ENCODE peak calls at places on chromosome 17, in eight cellular contexts. D is mammary epithelial cell; L is CD4-positive, CD25-positive, alpha-beta regulatory T cell; E is CD8-positive, alpha-beta memory T cell; R is left lung; J is endodermal cell; O is prostate gland; W is body of pancreas. H is an unnamed sample.

GRCh38 chr17:48577946-48578615 is at the start of gene HOXB4:
- DNase-seq in J (peak; percentile 94), R (peak; percentile 87), L (peak; percentile 75), E (peak; percentile 75), O (no peak), W (no peak), D (peak; percentile 65), H (peak; percentile 48)

GRCh38 chr17:37276475-37276874 is 99.3 kb upstream of the C17orf78 start:
- DNase-seq in O (no peak), W (no peak), L (no peak), J (no peak), E (no peak), R (no peak), D (peak; percentile 66), H (no peak)

GRCh38 chr17:34503804-34504203 is 75.6 kb upstream of the TMEM132E start:
- DNase-seq in J (no peak), E (no peak), D (no peak), R (no peak), L (no peak), W (no peak), O (no peak), H (no peak)

GRCh38 chr17:16512011-16512410 is 20.0 kb upstream of the LRRC75A start:
- DNase-seq in O (no peak), E (no peak), J (peak; percentile 76), D (no peak), W (no peak), R (no peak), L (no peak), H (no peak)

GRCh38 chr17:61809816-61810392 is 53.4 kb downstream of the BRIP1 start:
- DNase-seq in R (no peak), W (no peak), E (no peak), L (no peak), O (no peak), D (peak; percentile 52), J (no peak), H (no peak)

GRCh38 chr17:40320771-40321501 is 12.0 kb downstream of the RARA start:
- DNase-seq in L (no peak), W (no peak), O (no peak), J (peak; percentile 57), E (no peak), D (no peak), R (peak; percentile 83), H (peak; percentile 65)

GRCh38 chr17:41455236-41455635 is 11.9 kb downstream of the KRT32 start:
- DNase-seq in E (no peak), L (no peak), D (peak; percentile 32), R (no peak), W (no peak), O (no peak), J (no peak), H (no peak)

GRCh38 chr17:49523706-49524472 is 28.8 kb downstream of the NGFR start:
- DNase-seq in L (peak; percentile 51), D (peak; percentile 95), R (no peak), E (peak; percentile 31), J (peak; percentile 53), O (peak; percentile 89), W (no peak), H (no peak)

GRCh38 chr17:38416840-38417209 is 11.4 kb upstream of the ARHGAP23 start:
- DNase-seq in O (no peak), D (no peak), L (no peak), J (no peak), E (no peak), W (no peak), R (no peak), H (no peak)

GRCh38 chr17:42553866-42554249 is 1.1 kb downstream of the HSD17B1 start:
- DNase-seq in J (no peak), O (no peak), W (no peak), D (peak; percentile 62), E (no peak), L (peak; percentile 41), R (peak; percentile 81), H (no peak)

GRCh38 chr17:1002412-1002753 is 5.5 kb downstream of the TIMM22 start:
- DNase-seq in O (no peak), W (no peak), E (no peak), L (no peak), R (no peak), D (no peak), J (no peak), H (no peak)

GRCh38 chr17:16171613-16172012 is 43.7 kb downstream of the NCOR1 start:
- DNase-seq in O (peak; percentile 11), D (no peak), L (no peak), W (peak; percentile 19), E (no peak), R (no peak), J (no peak), H (no peak)

GRCh38 chr17:12857592-12857991 is 68.3 kb downstream of the ARHGAP44 start:
- DNase-seq in J (no peak), L (no peak), R (no peak), D (no peak), O (no peak), W (no peak), E (no peak), H (no peak)

GRCh38 chr17:17216236-17216635 is 10.1 kb upstream of the PLD6 start:
- DNase-seq in J (no peak), D (no peak), W (no peak), R (no peak), L (no peak), O (no peak), E (no peak), H (no peak)

GRCh38 chr17:34443832-34444469 is 80.9 kb upstream of the CCL1 start:
- DNase-seq in L (no peak), J (peak; percentile 89), W (no peak), D (no peak), R (no peak), E (no peak), O (no peak), H (no peak)

GRCh38 chr17:45177563-45177962 is 15.9 kb downstream of the HEXIM2 start:
- DNase-seq in O (no peak), E (no peak), J (no peak), L (no peak), D (no peak), W (no peak), R (no peak), H (no peak)
- H3K36me3 ChIP-seq in O (no peaks in the 10 kb centered on the region), E (no peaks in the 10 kb centered on the region), J (no peaks in the 10 kb centered on the region), L (no peaks in the 10 kb centered on the region), D (no peaks in the 10 kb centered on the region), W (no peaks in the 10 kb centered on the region), R (no peaks in the 10 kb centered on the region), H (no peaks in the 10 kb centered on the region)

GRCh38 chr17:58337126-58337599 is 8.6 kb upstream of the TSPOAP1 start:
- DNase-seq in W (no peak), O (no peak), L (peak; percentile 83), D (no peak), E (peak; percentile 60), R (no peak), J (peak; percentile 72), H (peak; percentile 27)
- H3K4me1 ChIP-seq in W (no peaks in the 10 kb centered on the region), O (no peaks in the 10 kb centered on the region), L (peaks cover 98% of the 10 kb centered on the region), D (peaks cover 13% of the 10 kb centered on the region), E (peaks cover 78% of the 10 kb centered on the region), R (peaks cover 85% of the 10 kb centered on the region), J (peaks cover 6% of the 10 kb centered on the region), H (peaks cover 81% of the 10 kb centered on the region)

GRCh38 chr17:55722742-55723487 is at the start of gene TMEM100:
- DNase-seq in R (no peak), W (no peak), E (no peak), L (no peak), D (no peak), J (no peak), O (no peak), H (no peak)
- H3K27ac ChIP-seq in R (peak within 1 kb of the TSS; percentile 64), W (no peak within 1 kb of the TSS), E (no peak within 1 kb of the TSS), L (no peak within 1 kb of the TSS), D (no peak within 1 kb of the TSS), J (no peak within 1 kb of the TSS), O (no peak within 1 kb of the TSS), H (no peak within 1 kb of the TSS)

DNA sequence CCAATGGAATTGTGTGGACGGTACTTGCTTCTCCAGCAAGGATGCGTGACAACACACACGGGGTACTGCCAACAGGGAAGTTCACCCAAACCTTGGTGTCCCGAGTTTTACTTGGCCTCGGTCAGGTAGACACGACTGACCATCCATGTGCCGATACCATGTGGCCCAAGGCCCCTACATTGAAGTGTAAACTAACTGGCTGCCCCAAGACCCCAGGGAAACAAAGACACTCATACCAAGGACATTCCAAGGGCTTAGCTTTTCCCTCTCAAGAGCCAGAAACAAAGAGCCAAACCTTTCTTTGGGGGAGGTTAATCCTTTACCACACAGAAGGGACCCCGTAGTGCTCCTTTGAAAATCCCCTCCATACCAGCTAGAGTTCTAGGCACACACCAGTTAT is 215.9 kb upstream of the TNRC6C start:
- DNase-seq in D (no peak), W (no peak), J (peak; percentile 49), L (no peak), O (no peak), E (no peak), R (no peak), H (no peak)
- H3K36me3 ChIP-seq in D (no peaks in the 10 kb centered on the region), W (no peaks in the 10 kb centered on the region), J (no peaks in the 10 kb centered on the region), L (no peaks in the 10 kb centered on the region), O (no peaks in the 10 kb centered on the region), E (no peaks in the 10 kb centered on the region), R (no peaks in the 10 kb centered on the region), H (no peaks in the 10 kb centered on the region)

DNA sequence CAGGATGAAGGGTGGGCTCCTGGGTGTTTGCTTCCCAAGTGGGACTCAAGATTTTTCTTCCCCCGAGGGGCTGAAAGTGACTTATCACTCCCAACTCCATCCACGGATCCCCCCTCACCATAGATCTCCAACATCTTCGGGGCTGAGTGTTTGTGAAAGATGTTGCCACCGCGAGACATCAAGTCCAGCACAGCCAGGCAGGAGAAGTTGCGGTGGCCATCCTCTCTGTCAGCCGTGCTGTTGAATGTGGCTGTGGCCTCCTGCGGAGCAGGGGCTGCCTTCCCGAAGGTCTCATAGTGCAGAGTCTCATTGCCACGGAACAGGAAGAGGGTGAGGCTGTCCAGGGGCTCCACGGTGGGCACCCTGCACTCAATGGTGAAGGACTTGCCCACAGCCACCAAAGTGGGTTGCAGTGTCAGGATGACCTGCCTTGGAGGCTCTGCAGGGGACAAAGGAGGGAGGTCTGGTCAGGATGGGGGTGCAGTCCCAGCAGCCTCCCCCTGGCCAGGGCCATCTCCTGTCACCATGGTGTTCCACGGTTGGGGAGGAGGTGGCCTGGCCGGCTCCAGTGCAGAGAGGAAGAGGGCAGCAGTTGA is 5.5 kb downstream of the PRR29 start:
- DNase-seq in O (no peak), W (no peak), D (no peak), E (no peak), L (no peak), R (no peak), J (peak; percentile 43), H (no peak)
- H3K4me1 ChIP-seq in O (no peaks in the 10 kb centered on the region), W (peaks cover 4% of the 10 kb centered on the region), D (peaks cover 3% of the 10 kb centered on the region), E (peaks cover 35% of the 10 kb centered on the region), L (peaks cover 30% of the 10 kb centered on the region), R (peaks cover 64% of the 10 kb centered on the region), J (no peaks in the 10 kb centered on the region), H (peaks cover 20% of the 10 kb centered on the region)

DNA sequence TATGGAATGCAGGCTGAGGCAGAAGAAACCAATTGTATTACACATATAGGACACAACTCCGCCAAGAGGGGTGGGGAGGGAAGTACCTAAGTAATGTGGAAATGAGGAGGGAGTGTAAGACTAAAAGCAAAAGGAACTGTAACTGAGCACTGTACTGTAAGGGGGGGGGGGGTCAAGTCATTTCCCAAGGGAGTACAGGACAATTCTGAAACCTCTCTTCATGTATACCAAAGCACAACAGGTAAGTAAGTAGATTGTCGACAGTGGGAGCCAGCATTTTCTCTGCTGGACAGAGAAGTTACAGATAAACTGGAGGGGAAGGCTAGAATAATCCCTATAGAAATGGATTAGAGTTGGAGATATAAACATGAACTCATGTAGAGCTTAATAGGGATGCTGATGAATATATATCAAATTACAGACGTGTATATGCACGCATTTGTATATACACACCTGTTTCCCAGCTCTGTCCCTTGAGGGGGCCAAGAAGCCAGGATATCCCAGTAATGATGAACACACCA is 6.4 kb downstream of the USP22 start:
- DNase-seq in J (no peak), L (no peak), W (no peak), O (no peak), D (no peak), E (no peak), R (no peak), H (no peak)
- H3K27ac ChIP-seq in J (no peak overlapping the region), L (no peak overlapping the region), W (no peak overlapping the region), O (no peak overlapping the region), D (no peak overlapping the region), E (no peak overlapping the region), R (peak overlapping the region; percentile 42), H (peak overlapping the region; percentile 1)

H was measured in effector memory CD4-positive, alpha-beta T cell.